ENCODE peak calls at places on chromosomes 6 and 20, in six cellular contexts. F is CD8-positive, alpha-beta memory T cell; V is Karpas-422; Q is CD8-positive, alpha-beta T cell; Z is effector memory CD4-positive, alpha-beta T cell; I is GM23338. N is an unnamed sample.

GRCh38 chr6:31784270-31784925 is 7.3 kb upstream of the VWA7 start:
- DNase-seq in F (no peak), V (no peak), Q (no peak), Z (no peak), I (no peak), N (no peak)

GRCh38 chr20:45497971-45498494 is 17.4 kb downstream of the SPINT3 start:
- DNase-seq in F (no peak), V (no peak), Q (no peak), Z (no peak), I (peak), N (no peak)

GRCh38 chr6:136860043-136860442 is 37.7 kb downstream of the PEX7 start:
- DNase-seq in F (no peak), V (no peak), Q (no peak), Z (no peak), I (no peak), N (no peak)

GRCh38 chr6:55694148-55694547 is 115.2 kb upstream of the HMGCLL1 start:
- DNase-seq in F (no peak), V (no peak), Q (no peak), Z (no peak), I (peak), N (no peak)

GRCh38 chr6:146211646-146212045 is 182.8 kb downstream of the GRM1 start:
- DNase-seq in F (no peak), V (no peak), Q (no peak), Z (no peak), I (no peak), N (no peak)

GRCh38 chr6:164097557-164098398 is 683.3 kb downstream of the QKI start:
- DNase-seq in F (no peak), V (no peak), Q (no peak), Z (no peak), I (peak), N (no peak)

GRCh38 chr6:116876107-116876506 is 935 bp upstream of the RFX6 start:
- DNase-seq in F (no peak), V (no peak), Q (no peak), Z (no peak), I (no peak), N (no peak)

GRCh38 chr6:127515234-127515793 is 3.8 kb downstream of the MTCL3 start:
- DNase-seq in F (no peak), V (no peak), Q (peak), Z (no peak), I (peak), N (no peak)

GRCh38 chr20:22449115-22449973 is 135.0 kb downstream of the FOXA2 start:
- DNase-seq in F (no peak), V (no peak), Q (no peak), Z (no peak), I (no peak), N (no peak)

GRCh38 chr6:137942736-137943135 is 75.7 kb downstream of the TNFAIP3 start:
- DNase-seq in F (no peak), V (no peak), Q (no peak), Z (no peak), I (no peak), N (no peak)

GRCh38 chr20:9147553-9148024 is 78.7 kb downstream of the PLCB4 start:
- DNase-seq in F (no peak), V (no peak), Q (no peak), Z (no peak), I (no peak), N (no peak)

GRCh38 chr6:147774856-147775255 is 266.4 kb downstream of the SAMD5 start:
- DNase-seq in F (no peak), V (no peak), Q (no peak), Z (no peak), I (peak), N (no peak)

GRCh38 chr6:140316966-140317365 is 942.5 kb upstream of the CITED2 start:
- DNase-seq in F (no peak), V (no peak), Q (no peak), Z (no peak), I (no peak), N (no peak)

GRCh38 chr20:59672576-59672975 is 68.2 kb downstream of the PHACTR3 start:
- DNase-seq in F (no peak), V (no peak), Q (no peak), Z (no peak), I (no peak), N (no peak)

GRCh38 chr20:31663838-31664695 is 26.4 kb downstream of the COX4I2 start:
- DNase-seq in F (no peak), V (no peak), Q (no peak), Z (no peak), I (peak), N (no peak)

GRCh38 chr6:42916288-42916687 is 435 bp downstream of the PTCRA start:
- DNase-seq in F (no peak), V (no peak), Q (no peak), Z (no peak), I (no peak), N (no peak)

GRCh38 chr6:49606696-49607390 is 29.8 kb downstream of the RHAG start:
- DNase-seq in F (peak), V (peak), Q (no peak), Z (no peak), I (peak), N (no peak)

GRCh38 chr6:157182503-157183254 is 140.6 kb downstream of the TMEM242 start:
- DNase-seq in F (no peak), V (no peak), Q (no peak), Z (no peak), I (no peak), N (no peak)

GRCh38 chr6:146915671-146916127 is 288.5 kb upstream of the STXBP5 start:
- DNase-seq in F (no peak), V (no peak), Q (no peak), Z (no peak), I (no peak), N (no peak)

GRCh38 chr6:12024715-12025434 is 12.8 kb downstream of the HIVEP1 start:
- DNase-seq in F (no peak), V (no peak), Q (no peak), Z (no peak), I (no peak), N (no peak)

GRCh38 chr6:159169557-159170332 is 545 bp downstream of the FNDC1 start:
- DNase-seq in F (no peak), V (peak), Q (no peak), Z (no peak), I (peak), N (no peak)

GRCh38 chr6:41651246-41651961 is 13.1 kb downstream of the MDFI start:
- DNase-seq in F (no peak), V (no peak), Q (no peak), Z (no peak), I (no peak), N (no peak)

DNA sequence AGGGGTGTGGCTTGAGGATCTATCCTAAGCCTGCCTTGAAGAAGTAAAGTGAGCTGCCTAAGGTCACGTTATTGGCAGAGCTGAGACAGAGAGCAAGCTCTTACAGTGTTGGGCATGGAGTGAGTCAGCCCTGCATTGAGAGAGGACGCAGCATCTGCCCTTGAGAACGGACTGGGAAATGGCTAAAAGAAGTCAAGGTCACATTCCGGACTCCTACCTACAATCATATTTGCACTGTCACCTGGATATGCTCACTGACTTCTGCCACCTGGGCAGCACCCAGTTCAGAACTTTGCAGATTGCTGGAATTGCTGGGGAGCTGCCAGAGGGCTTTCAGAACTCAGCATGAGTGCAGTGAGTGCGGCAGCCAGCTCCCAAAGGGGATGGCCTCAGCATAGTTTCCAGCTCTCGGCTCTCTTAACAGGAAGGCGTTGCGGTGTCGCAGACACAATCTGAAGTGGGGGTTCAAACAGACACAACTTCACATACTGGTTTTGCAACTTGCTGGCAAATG is 199.3 kb upstream of the SGK1 start:
- DNase-seq in F (no peak), V (no peak), Q (no peak), Z (no peak), I (peak), N (no peak)
- H3K4me3 ChIP-seq in F (no peak), V (no peak), Q (no peak), Z (no peak), I (no peak), N (peak)

GRCh38 chr6:18384621-18385020 is 2.5 kb upstream of the RNF144B start:
- DNase-seq in F (no peak), V (no peak), Q (no peak), Z (no peak), I (no peak), N (no peak)

GRCh38 chr6:18380165-18380564 is 7.0 kb upstream of the RNF144B start:
- DNase-seq in F (no peak), V (no peak), Q (no peak), Z (no peak), I (no peak), N (no peak)

DNA sequence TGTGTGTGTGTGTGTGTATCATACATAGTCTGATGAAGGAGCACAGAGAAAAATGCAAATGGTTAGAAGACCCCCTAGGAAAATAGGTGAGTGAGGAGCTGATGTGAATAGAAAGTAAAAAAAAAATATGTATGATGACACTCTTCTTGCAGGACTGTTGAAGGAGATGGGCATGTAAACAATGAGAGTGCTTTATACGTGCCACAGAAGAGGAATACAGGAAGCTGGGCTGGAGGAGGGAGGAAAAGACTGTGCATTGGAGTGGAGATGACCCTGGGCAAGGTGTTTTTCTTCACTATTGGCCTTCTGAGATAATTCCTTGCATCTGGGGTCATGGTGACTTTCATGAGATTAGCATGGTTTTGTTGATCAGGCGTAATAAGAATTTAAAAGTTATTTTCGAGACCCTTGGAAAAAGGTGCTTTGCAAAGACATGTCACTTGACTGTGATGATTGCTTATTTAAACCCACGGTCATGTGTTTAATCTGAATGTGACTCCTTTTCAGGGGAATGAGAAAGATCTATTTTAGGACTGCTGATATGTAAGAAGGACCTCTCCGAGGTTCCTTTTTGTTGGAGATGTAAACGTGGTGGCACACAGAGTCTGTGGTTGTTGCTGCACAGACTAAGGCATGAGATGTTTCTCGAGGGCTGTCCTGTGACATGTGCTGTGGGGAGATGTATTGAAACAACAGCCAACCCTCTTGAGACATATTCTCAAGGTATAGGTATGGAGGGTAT is 7.6 kb upstream of the RNF144B start:
- DNase-seq in F (no peak), V (no peak), Q (no peak), Z (no peak), I (no peak), N (no peak)
- H3K27ac ChIP-seq in F (no peak), V (no peak), Q (no peak), Z (no peak), I (no peak), N (no peak)

GRCh38 chr6:74458536-74458935 is 747.3 kb downstream of the COL12A1 start:
- DNase-seq in F (no peak), V (no peak), Q (no peak), Z (no peak), I (no peak), N (no peak)
- H3K4me3 ChIP-seq in F (no peak), V (no peak), Q (no peak), Z (no peak), I (no peak), N (no peak)

GRCh38 chr20:38357653-38358207 is 11.4 kb downstream of the LBP start:
- DNase-seq in F (no peak), V (no peak), Q (no peak), Z (no peak), I (no peak), N (no peak)

GRCh38 chr20:38355161-38356012 is 9.1 kb downstream of the LBP start:
- DNase-seq in F (no peak), V (no peak), Q (no peak), Z (no peak), I (peak), N (no peak)

GRCh38 chr20:38350879-38351775 is 4.8 kb downstream of the LBP start:
- DNase-seq in F (no peak), V (no peak), Q (no peak), Z (no peak), I (no peak), N (no peak)

GRCh38 chr20:38353298-38353697 is 7.0 kb downstream of the LBP start:
- DNase-seq in F (no peak), V (no peak), Q (no peak), Z (no peak), I (peak), N (no peak)

GRCh38 chr20:38354227-38354626 is 7.9 kb downstream of the LBP start:
- DNase-seq in F (no peak), V (no peak), Q (no peak), Z (no peak), I (no peak), N (no peak)
- H3K27ac ChIP-seq in F (no peak), V (no peak), Q (no peak), Z (no peak), I (no peak), N (no peak)

DNA sequence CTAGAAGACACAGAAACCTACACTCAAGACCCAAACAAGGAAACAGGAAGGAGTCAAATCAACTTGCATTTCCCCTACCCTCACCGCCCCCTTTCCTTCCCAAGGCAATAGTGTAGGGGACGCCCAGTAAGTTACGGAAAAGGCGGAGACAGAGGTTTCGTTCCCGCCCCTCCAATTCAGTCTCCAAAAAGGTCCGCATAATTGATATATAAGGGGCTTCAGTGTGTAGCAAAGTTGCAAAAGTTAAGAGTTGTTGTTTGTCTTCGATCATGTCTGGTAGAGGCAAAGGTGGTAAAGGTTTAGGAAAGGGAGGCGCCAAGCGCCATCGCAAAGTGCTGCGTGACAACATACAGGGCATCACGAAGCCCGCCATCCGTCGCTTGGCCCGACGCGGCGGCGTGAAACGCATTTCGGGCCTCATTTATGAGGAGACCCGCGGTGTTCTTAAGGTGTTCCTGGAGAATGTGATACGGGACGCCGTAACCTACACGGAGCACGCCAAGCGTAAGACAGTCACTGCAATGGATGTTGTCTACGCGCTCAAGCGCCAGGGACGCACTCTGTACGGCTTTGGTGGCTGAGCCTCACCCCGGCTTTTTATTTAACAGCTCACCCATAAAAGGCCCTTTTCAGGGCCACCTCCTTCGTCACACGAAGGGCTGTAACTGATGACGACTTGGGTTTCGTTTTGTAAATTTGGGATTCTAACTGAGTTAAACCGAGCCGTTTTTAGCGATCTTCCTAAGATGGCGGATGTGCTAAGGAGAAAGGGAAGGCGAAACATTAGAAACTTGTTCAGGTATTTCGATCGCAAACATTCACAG is 124.6 kb upstream of the BTN3A2 start:
- DNase-seq in F (peak), V (no peak), Q (peak), Z (peak), I (peak), N (no peak)
- H3K4me3 ChIP-seq in F (peak), V (no peak), Q (peak), Z (peak), I (peak), N (peak)

GRCh38 chr20:51641866-51642265 is 99.3 kb upstream of the NFATC2 start:
- DNase-seq in F (no peak), V (no peak), Q (no peak), Z (no peak), I (no peak), N (no peak)

GRCh38 chr20:51639206-51639832 is 96.8 kb upstream of the NFATC2 start:
- DNase-seq in F (no peak), V (peak), Q (peak), Z (peak), I (peak), N (no peak)

GRCh38 chr20:51640743-51641142 is 98.2 kb upstream of the NFATC2 start:
- DNase-seq in F (no peak), V (no peak), Q (no peak), Z (no peak), I (no peak), N (no peak)

GRCh38 chr20:51647674-51648570 is 105.4 kb upstream of the NFATC2 start:
- DNase-seq in F (no peak), V (no peak), Q (no peak), Z (no peak), I (no peak), N (no peak)

DNA sequence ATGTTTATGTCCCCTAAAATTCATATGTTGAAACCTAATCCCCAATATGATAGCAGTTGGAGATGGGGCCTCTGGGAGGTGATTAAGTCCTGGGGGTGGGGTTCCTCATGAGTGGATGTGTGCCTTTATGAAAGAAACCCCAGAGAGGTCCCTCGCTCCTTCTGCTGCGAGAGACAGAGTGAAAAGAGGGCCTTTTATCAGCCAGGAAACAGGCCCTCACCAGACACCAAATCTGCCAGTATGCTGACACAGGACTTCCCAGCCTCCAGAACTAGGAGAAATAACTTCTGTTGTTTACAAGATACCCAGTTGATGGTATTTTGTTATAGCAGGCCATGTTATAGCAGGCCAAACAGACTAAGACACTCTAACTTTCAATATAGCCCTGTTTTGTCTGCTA is 100.9 kb upstream of the NFATC2 start:
- DNase-seq in F (no peak), V (no peak), Q (no peak), Z (no peak), I (no peak), N (no peak)
- H3K27ac ChIP-seq in F (no peak), V (no peak), Q (no peak), Z (no peak), I (no peak), N (no peak)

DNA sequence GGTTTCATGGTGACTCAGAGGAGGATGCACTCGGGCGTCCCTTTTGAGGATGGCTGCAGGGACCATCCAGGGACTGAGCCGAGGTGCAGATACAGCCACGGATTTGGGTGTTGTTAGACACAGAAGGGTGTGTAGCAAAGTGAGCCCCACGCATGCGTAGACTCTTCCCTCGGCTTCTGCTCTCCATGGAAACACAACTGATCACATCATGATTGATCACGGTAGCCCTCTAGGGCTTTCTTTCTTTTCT is 606 bp upstream of the ULBP1 start:
- DNase-seq in F (no peak), V (peak), Q (no peak), Z (no peak), I (peak), N (no peak)
- H3K4me3 ChIP-seq in F (peak), V (peak), Q (peak), Z (peak), I (peak), N (peak)

GRCh38 chr20:6708010-6708409 is 59.5 kb upstream of the BMP2 start:
- DNase-seq in F (no peak), V (no peak), Q (no peak), Z (no peak), I (no peak), N (no peak)
- H3K27ac ChIP-seq in F (no peak), V (no peak), Q (no peak), Z (no peak), I (no peak), N (peak)

N was measured in thoracic aorta.